ENCODE peak calls at places on chromosomes 3 and 15, in four cellular contexts. J is HL-60, G is AG04450, U is endothelial cell of umbilical vein. T is an unnamed sample.

GRCh38 chr3:155229086-155229485 is 64.4 kb downstream of the STRIT1 start:
- DNase-seq in J (no peak), G (no peak), U (no peak), T (no peak)

GRCh38 chr3:183507551-183507950 is 48.0 kb downstream of the KLHL6 start:
- DNase-seq in J (no peak), G (no peak), U (no peak), T (no peak)

GRCh38 chr15:39273805-39274411 is 307.0 kb upstream of the THBS1 start:
- DNase-seq in J (no peak), G (no peak), U (peak), T (no peak)

GRCh38 chr3:45551214-45552010 is 43.1 kb upstream of the LIMD1 start:
- DNase-seq in J (no peak), G (peak), U (no peak), T (peak)

GRCh38 chr3:39262842-39263241 is 17.0 kb downstream of the CX3CR1 start:
- DNase-seq in J (no peak), G (no peak), U (no peak), T (no peak)

GRCh38 chr15:72585659-72586058 is 68.8 kb upstream of the GOLGA6B start:
- DNase-seq in J (no peak), G (no peak), U (peak), T (peak)

GRCh38 chr3:42451546-42452230 is 41.3 kb upstream of the LYZL4 start:
- DNase-seq in J (no peak), G (no peak), U (peak), T (peak)

GRCh38 chr15:100713163-100713867 is 110.9 kb downstream of the ASB7 start:
- DNase-seq in J (no peak), G (no peak), U (peak), T (peak)

GRCh38 chr3:179750720-179751328 is 98.0 kb downstream of the USP13 start:
- DNase-seq in J (no peak), G (no peak), U (peak), T (peak)

GRCh38 chr3:127037021-127037400 is 54.1 kb downstream of the PLXNA1 start:
- DNase-seq in J (no peak), G (no peak), U (no peak), T (no peak)

GRCh38 chr3:58117561-58118305 is 93.0 kb downstream of the DNASE1L3 start:
- DNase-seq in J (no peak), G (no peak), U (peak), T (peak)

GRCh38 chr3:159929181-159929893 is 59.3 kb upstream of the IL12A start:
- DNase-seq in J (peak), G (peak), U (peak), T (peak)

GRCh38 chr15:73724211-73724610 is 28.9 kb downstream of the INSYN1 start:
- DNase-seq in J (no peak), G (no peak), U (no peak), T (no peak)

GRCh38 chr3:107668963-107669362 is 146.2 kb downstream of the BBX start:
- DNase-seq in J (no peak), G (no peak), U (no peak), T (no peak)

GRCh38 chr3:174784206-174784934 is 74.8 kb upstream of the NAALADL2 start:
- DNase-seq in J (no peak), G (no peak), U (peak), T (no peak)

GRCh38 chr15:40498418-40498817 is 27.6 kb downstream of the CHST14 start:
- DNase-seq in J (no peak), G (peak), U (no peak), T (peak)

GRCh38 chr3:178623666-178624255 is 87.5 kb downstream of the KCNMB2 start:
- DNase-seq in J (no peak), G (no peak), U (no peak), T (no peak)

GRCh38 chr3:42804831-42805821 is 836 bp upstream of the HIGD1A start:
- DNase-seq in J (no peak), G (no peak), U (no peak), T (no peak)

GRCh38 chr3:72319202-72320095 is 528.8 kb downstream of the SHQ1 start:
- DNase-seq in J (no peak), G (no peak), U (peak), T (peak)

GRCh38 chr3:138549578-138549977 is 44.5 kb downstream of the CEP70 start:
- DNase-seq in J (no peak), G (no peak), U (no peak), T (no peak)

GRCh38 chr3:138539352-138539751 is 54.7 kb downstream of the CEP70 start:
- DNase-seq in J (no peak), G (no peak), U (no peak), T (no peak)

GRCh38 chr3:138547342-138547975 is 46.6 kb downstream of the CEP70 start:
- DNase-seq in J (no peak), G (no peak), U (no peak), T (no peak)

GRCh38 chr3:138542977-138543376 is 51.1 kb downstream of the CEP70 start:
- DNase-seq in J (no peak), G (no peak), U (no peak), T (no peak)

DNA sequence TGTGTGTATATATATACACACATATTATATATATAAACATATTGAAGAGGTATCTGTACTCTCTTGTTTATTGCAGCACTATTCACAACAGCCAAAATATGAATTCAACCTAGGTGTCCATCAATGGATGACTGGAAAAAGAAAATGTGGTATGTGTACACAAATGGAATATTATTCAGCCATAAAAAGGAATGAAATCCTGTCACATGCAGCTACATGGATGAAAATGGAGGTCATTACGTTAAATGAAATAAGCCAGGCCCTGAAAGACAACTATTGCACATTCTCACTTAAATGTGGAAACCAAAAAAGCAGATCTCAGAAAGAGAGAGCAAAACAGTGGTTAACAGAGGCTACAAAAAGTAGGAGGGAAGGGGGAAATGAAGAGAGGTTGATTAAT is 49.5 kb downstream of the CEP70 start:
- DNase-seq in J (no peak), G (no peak), U (no peak), T (no peak)
- H3K4me3 ChIP-seq in J (no peak), G (no peak), U (no peak), T (no peak)

GRCh38 chr3:96213393-96213792 is 601.0 kb upstream of the EPHA6 start:
- DNase-seq in J (no peak), G (no peak), U (no peak), T (no peak)
- TF ChIP-seq CTCF in J (no peak), G (no peak), U (no peak), T (no peak)

GRCh38 chr3:8537440-8537839 is 35.8 kb downstream of the LMCD1 start:
- DNase-seq in J (no peak), G (no peak), U (no peak), T (no peak)
- H3K4me3 ChIP-seq in J (no peak), G (no peak), U (no peak), T (no peak)

DNA sequence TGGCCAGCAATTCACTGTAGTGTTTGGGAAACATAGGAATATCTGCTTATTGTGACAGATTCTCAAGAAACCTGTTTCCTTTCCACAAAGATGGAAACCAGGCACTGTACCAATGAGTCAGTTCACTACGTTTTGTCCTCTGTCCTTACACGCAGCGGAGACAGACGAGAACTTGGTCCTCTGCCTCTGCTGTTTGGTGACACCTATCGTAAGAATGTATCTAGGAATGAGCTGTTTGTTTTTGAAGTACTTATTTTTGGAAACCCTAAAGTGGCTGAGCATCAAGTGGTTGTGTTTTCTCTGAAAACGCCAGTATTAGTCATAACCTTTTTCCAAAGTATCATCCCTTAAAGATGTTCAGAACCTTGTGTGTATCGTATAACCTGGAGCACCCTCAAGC is 93.0 kb downstream of the PGPEP1L start:
- DNase-seq in J (no peak), G (peak), U (peak), T (peak)
- TF ChIP-seq CTCF in J (no peak), G (no peak), U (no peak), T (no peak)

DNA sequence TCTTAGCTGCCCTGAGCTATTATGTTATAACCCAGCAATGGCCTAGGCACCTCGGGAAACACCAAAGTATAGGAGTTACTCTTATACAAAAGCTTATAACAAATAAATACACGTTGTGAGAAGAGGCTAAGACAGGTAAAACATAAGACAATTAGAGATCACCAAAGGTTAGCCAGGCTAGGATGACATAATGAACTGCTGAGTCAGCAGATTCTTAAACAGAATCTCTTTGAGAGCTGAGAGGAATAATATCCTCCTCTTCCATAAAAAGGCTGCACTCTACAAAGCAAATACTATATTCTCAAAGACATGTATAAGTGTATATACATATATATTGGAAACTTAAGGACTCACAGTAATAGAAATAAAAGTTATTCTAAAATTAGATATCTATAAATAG is 37.2 kb downstream of the GOLIM4 start:
- DNase-seq in J (no peak), G (no peak), U (no peak), T (no peak)
- H3K4me3 ChIP-seq in J (no peak), G (no peak), U (no peak), T (no peak)

GRCh38 chr3:31448035-31448881 is 84.5 kb upstream of the STT3B start:
- DNase-seq in J (no peak), G (no peak), U (peak), T (no peak)
- TF ChIP-seq CTCF in J (no peak), G (peak), U (peak), T (peak)

DNA sequence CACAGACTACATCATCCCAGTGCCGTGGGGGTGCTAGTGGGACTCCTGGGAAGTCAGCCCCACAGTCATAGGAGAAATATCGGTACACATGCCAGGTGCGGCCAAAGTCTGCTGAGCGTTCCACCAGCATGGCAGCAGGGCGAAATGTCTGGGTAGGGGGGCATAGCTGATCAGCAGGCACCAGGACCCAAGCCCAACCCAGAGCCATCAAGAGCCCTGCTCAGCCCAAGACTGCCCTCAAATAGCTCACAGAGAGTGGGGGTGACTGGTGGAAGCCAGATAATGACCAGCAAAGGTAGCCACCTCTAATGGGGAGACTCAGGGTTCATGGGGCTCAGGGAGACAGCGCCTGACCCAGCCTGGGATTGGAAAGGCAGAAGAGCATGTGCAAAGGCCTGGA is 1.3 kb downstream of the LAMB2 start:
- DNase-seq in J (no peak), G (no peak), U (no peak), T (no peak)
- H3K4me3 ChIP-seq in J (no peak), G (peak), U (peak), T (peak)

GRCh38 chr15:60592386-60593339 is 113.7 kb upstream of the ICE2 start:
- DNase-seq in J (no peak), G (no peak), U (peak), T (peak)
- TF ChIP-seq CTCF in J (no peak), G (no peak), U (peak), T (peak)

GRCh38 chr3:19888428-19889152 is 45.4 kb downstream of the EFHB start:
- DNase-seq in J (no peak), G (no peak), U (peak), T (no peak)
- H3K4me3 ChIP-seq in J (no peak), G (peak), U (no peak), T (peak)